ENCODE peak calls at places on chromosomes 11 and 22, in six cellular contexts. I, T, P, B, C and O are unnamed samples.

GRCh38 chr11:126102436-126102894 is 39.8 kb upstream of the CDON start:
- DNase-seq in I (no peak), T (no peak), P (no peak), B (peak; percentile 74), C (no peak), O (no peak)

GRCh38 chr22:42324991-42325710 is 54.7 kb upstream of the TCF20 start:
- DNase-seq in I (peak; percentile 51), T (no peak), P (no peak), B (no peak), C (peak; percentile 23), O (no peak)

GRCh38 chr22:39181356-39181755 is 28.9 kb upstream of the CBX7 start:
- DNase-seq in I (no peak), T (no peak), P (no peak), B (no peak), C (no peak), O (no peak)

GRCh38 chr22:35397095-35397904 is 2.6 kb upstream of the MCM5 start:
- DNase-seq in I (no peak), T (no peak), P (no peak), B (no peak), C (no peak), O (no peak)

GRCh38 chr11:109963101-109963500 is 130.1 kb upstream of the ZC3H12C start:
- DNase-seq in I (no peak), T (no peak), P (no peak), B (no peak), C (no peak), O (no peak)

GRCh38 chr11:107957109-107957588 is 28.9 kb downstream of the RAB39A start:
- DNase-seq in I (no peak), T (no peak), P (no peak), B (no peak), C (no peak), O (no peak)

GRCh38 chr11:5992604-5993251 is 5.9 kb upstream of the OR52L1 start:
- DNase-seq in I (peak; percentile 64), T (peak; percentile 29), P (peak; percentile 14), B (no peak), C (no peak), O (no peak)

GRCh38 chr11:44247508-44247907 is 62.4 kb downstream of the ALX4 start:
- DNase-seq in I (no peak), T (no peak), P (no peak), B (no peak), C (no peak), O (no peak)

GRCh38 chr22:19816372-19817119 is 38.1 kb downstream of the GNB1L start:
- DNase-seq in I (no peak), T (no peak), P (no peak), B (no peak), C (no peak), O (no peak)

GRCh38 chr11:1199689-1200610 is 22.9 kb upstream of the MUC5B start:
- DNase-seq in I (peak; percentile 7), T (no peak), P (no peak), B (peak; percentile 16), C (no peak), O (no peak)

GRCh38 chr11:74004694-74005615 is 3.9 kb downstream of the UCP3 start:
- DNase-seq in I (no peak), T (no peak), P (no peak), B (no peak), C (no peak), O (peak; percentile 96)

GRCh38 chr11:1226226-1226961 is 3.5 kb downstream of the MUC5B start:
- DNase-seq in I (peak; percentile 71), T (no peak), P (no peak), B (peak; percentile 18), C (no peak), O (no peak)

GRCh38 chr22:19035474-19036228 is 86.6 kb downstream of the DGCR2 start:
- DNase-seq in I (peak; percentile 72), T (no peak), P (peak; percentile 15), B (no peak), C (no peak), O (no peak)

GRCh38 chr11:31870609-31871309 is 59.6 kb upstream of the PAX6 start:
- DNase-seq in I (peak; percentile 82), T (peak; percentile 51), P (peak; percentile 85), B (peak; percentile 31), C (peak; percentile 13), O (peak; percentile 35)

GRCh38 chr11:93512965-93513667 is 30.1 kb downstream of the SMCO4 start:
- DNase-seq in I (no peak), T (no peak), P (no peak), B (no peak), C (no peak), O (no peak)

GRCh38 chr11:75734491-75735180 is 17.0 kb downstream of the MOGAT2 start:
- DNase-seq in I (no peak), T (no peak), P (no peak), B (no peak), C (no peak), O (no peak)

GRCh38 chr11:106480581-106481185 is 403.2 kb downstream of the AASDHPPT start:
- DNase-seq in I (no peak), T (no peak), P (no peak), B (no peak), C (no peak), O (no peak)

GRCh38 chr11:3003396-3004231 is 11.5 kb upstream of the NAP1L4 start:
- DNase-seq in I (no peak), T (no peak), P (no peak), B (no peak), C (no peak), O (no peak)

GRCh38 chr11:68583047-68583446 is 101.3 kb upstream of the GAL start:
- DNase-seq in I (no peak), T (no peak), P (no peak), B (no peak), C (no peak), O (no peak)

GRCh38 chr11:88447285-88447684 is 109.7 kb upstream of the CTSC start:
- DNase-seq in I (no peak), T (no peak), P (no peak), B (no peak), C (no peak), O (no peak)

GRCh38 chr22:47632646-47633045 is 870.2 kb downstream of the TBC1D22A start:
- DNase-seq in I (no peak), T (no peak), P (no peak), B (no peak), C (no peak), O (no peak)

GRCh38 chr11:119338318-119338890 is 2.3 kb downstream of the C1QTNF5 start:
- DNase-seq in I (peak; percentile 80), T (peak; percentile 84), P (peak; percentile 88), B (peak; percentile 74), C (peak; percentile 49), O (peak; percentile 82)

GRCh38 chr22:35363571-35364086 is 17.3 kb upstream of the HMOX1 start:
- DNase-seq in I (no peak), T (no peak), P (no peak), B (no peak), C (no peak), O (no peak)

GRCh38 chr22:27405672-27406388 is 395.7 kb downstream of the MN1 start:
- DNase-seq in I (peak; percentile 87), T (peak; percentile 42), P (peak; percentile 47), B (peak; percentile 80), C (no peak), O (peak; percentile 37)

GRCh38 chr11:100687032-100687629 is at the start of gene ARHGAP42:
- DNase-seq in I (peak; percentile 85), T (peak; percentile 81), P (peak; percentile 46), B (peak; percentile 82), C (peak; percentile 22), O (peak; percentile 59)

GRCh38 chr11:48109046-48109666 is 107.5 kb upstream of the OR4B1 start:
- DNase-seq in I (peak; percentile 35), T (peak; percentile 38), P (no peak), B (no peak), C (peak; percentile 24), O (no peak)

GRCh38 chr22:19767427-19768380 is 7.1 kb downstream of the TBX1 start:
- DNase-seq in I (peak; percentile 66), T (no peak), P (no peak), B (no peak), C (no peak), O (no peak)

GRCh38 chr11:70002433-70002832 is 75.7 kb upstream of the ANO1 start:
- DNase-seq in I (no peak), T (no peak), P (no peak), B (no peak), C (no peak), O (peak; percentile 41)

GRCh38 chr22:39519681-39520053 is 695 bp upstream of the ATF4 start:
- DNase-seq in I (peak; percentile 67), T (peak; percentile 50), P (no peak), B (peak; percentile 76), C (no peak), O (peak; percentile 54)

GRCh38 chr11:83656931-83657330 is 370.8 kb upstream of the CCDC90B start:
- DNase-seq in I (no peak), T (no peak), P (no peak), B (no peak), C (no peak), O (no peak)

GRCh38 chr11:2788751-2789140 is 89.0 kb upstream of the KCNQ1OT1 start:
- DNase-seq in I (no peak), T (no peak), P (no peak), B (peak; percentile 18), C (no peak), O (no peak)

GRCh38 chr11:57324154-57324885 is 432 bp downstream of the TNKS1BP1 start:
- DNase-seq in I (peak; percentile 95), T (peak; percentile 57), P (peak; percentile 71), B (peak; percentile 59), C (no peak), O (no peak)

GRCh38 chr11:37643968-37644367 is 1045.9 kb upstream of the RAG2 start:
- DNase-seq in I (no peak), T (no peak), P (no peak), B (no peak), C (no peak), O (no peak)